ENCODE peak calls at places on chromosomes 2 and 18, in eight cellular contexts. O, E, N, Q, J, K, T and M are unnamed samples.

GRCh38 chr2:209726311-209726710 is 45.3 kb upstream of the UNC80 start:
- DNase-seq in T (no peak), E (no peak), N (no peak), J (no peak), Q (no peak), K (no peak), O (no peak), M (no peak)

GRCh38 chr2:159897081-159897480 is 99.1 kb upstream of the CD302 start:
- DNase-seq in Q (no peak), K (no peak), E (no peak), J (no peak), N (no peak), T (no peak), O (no peak), M (no peak)

GRCh38 chr2:120912101-120912985 is 176.7 kb downstream of the GLI2 start:
- DNase-seq in E (peak; percentile 69), N (peak; percentile 81), Q (peak; percentile 81), T (no peak), K (no peak), O (no peak), J (no peak), M (no peak)

GRCh38 chr2:231936491-231936890 is 10.3 kb upstream of the NPPC start:
- DNase-seq in E (no peak), K (no peak), O (no peak), Q (no peak), T (no peak), N (no peak), J (peak; percentile 31), M (peak; percentile 31)

GRCh38 chr2:76895469-76895868 is 626.7 kb downstream of the LRRTM4 start:
- DNase-seq in O (no peak), T (no peak), Q (no peak), K (no peak), N (no peak), E (no peak), J (no peak), M (no peak)

GRCh38 chr2:231132126-231132525 is 7.3 kb upstream of the HTR2B start:
- DNase-seq in T (no peak), O (no peak), K (no peak), E (no peak), N (no peak), Q (no peak), J (no peak), M (no peak)

GRCh38 chr2:238847841-238848565 is at the start of gene TWIST2:
- DNase-seq in K (no peak), T (no peak), J (peak; percentile 96), Q (peak; percentile 90), O (no peak), N (peak; percentile 38), E (no peak), M (no peak)

GRCh38 chr2:128545829-128546228 is 227.2 kb upstream of the HS6ST1 start:
- DNase-seq in O (no peak), T (no peak), N (peak; percentile 8), Q (no peak), J (no peak), K (no peak), E (no peak), M (no peak)

GRCh38 chr2:137900421-137901141 is 63.7 kb upstream of the HNMT start:
- DNase-seq in J (no peak), O (no peak), E (no peak), T (no peak), K (no peak), N (no peak), Q (no peak), M (no peak)

GRCh38 chr2:65320042-65320711 is 92.5 kb downstream of the ACTR2 start:
- DNase-seq in N (no peak), J (no peak), T (peak; percentile 60), K (no peak), Q (no peak), E (peak; percentile 53), O (peak; percentile 58), M (peak; percentile 48)

GRCh38 chr2:18473241-18473841 is 87.1 kb downstream of the RDH14 start:
- DNase-seq in J (no peak), K (no peak), Q (peak; percentile 30), E (no peak), O (no peak), T (no peak), N (no peak), M (no peak)

GRCh38 chr2:137886432-137886831 is 77.8 kb upstream of the HNMT start:
- DNase-seq in T (no peak), O (no peak), K (no peak), E (peak; percentile 56), Q (no peak), J (no peak), N (no peak), M (no peak)

GRCh38 chr2:136444323-136444722 is 321.0 kb upstream of the THSD7B start:
- DNase-seq in J (no peak), Q (no peak), N (no peak), E (no peak), K (no peak), O (no peak), T (no peak), M (no peak)

GRCh38 chr18:54690198-54690597 is 99.2 kb downstream of the DYNAP start:
- DNase-seq in N (no peak), E (no peak), K (no peak), J (no peak), Q (no peak), O (no peak), T (no peak), M (no peak)

GRCh38 chr2:190451561-190452176 is 43.5 kb downstream of the MFSD6 start:
- DNase-seq in K (no peak), E (no peak), N (no peak), J (no peak), Q (no peak), O (no peak), T (no peak), M (no peak)

GRCh38 chr18:74895686-74896085 is 298.0 kb downstream of the ZNF407 start:
- DNase-seq in K (no peak), T (no peak), Q (no peak), J (no peak), E (no peak), N (no peak), O (no peak), M (no peak)

GRCh38 chr2:234544659-234545611 is 48.1 kb upstream of the ARL4C start:
- DNase-seq in K (peak; percentile 71), N (peak; percentile 75), O (peak; percentile 84), E (peak; percentile 85), J (peak; percentile 95), Q (peak; percentile 36), T (peak; percentile 29), M (peak; percentile 84)

GRCh38 chr2:152847067-152847466 is 128.6 kb downstream of the ARL6IP6 start:
- DNase-seq in N (no peak), J (no peak), O (no peak), T (no peak), E (no peak), Q (no peak), K (no peak), M (no peak)

GRCh38 chr2:6922201-6922656 is 5.0 kb downstream of the RNF144A start:
- DNase-seq in Q (no peak), O (no peak), K (no peak), T (no peak), E (peak; percentile 62), N (no peak), J (no peak), M (no peak)

GRCh38 chr2:143426296-143426695 is 297.1 kb downstream of the ARHGAP15 start:
- DNase-seq in O (no peak), J (no peak), N (no peak), Q (no peak), E (no peak), T (no peak), K (no peak), M (no peak)

GRCh38 chr2:143425896-143426295 is 296.7 kb downstream of the ARHGAP15 start:
- DNase-seq in O (no peak), Q (no peak), J (no peak), T (no peak), E (no peak), K (no peak), N (no peak), M (no peak)

GRCh38 chr2:143417428-143417827 is 288.2 kb downstream of the ARHGAP15 start:
- DNase-seq in T (no peak), K (no peak), N (no peak), J (no peak), E (no peak), Q (no peak), O (no peak), M (no peak)

GRCh38 chr2:143420313-143420712 is 291.1 kb downstream of the ARHGAP15 start:
- DNase-seq in O (no peak), E (no peak), K (no peak), T (no peak), J (no peak), N (no peak), Q (no peak), M (peak; percentile 55)

GRCh38 chr2:143422681-143423080 is 293.5 kb downstream of the ARHGAP15 start:
- DNase-seq in O (no peak), T (no peak), Q (no peak), K (no peak), E (no peak), J (no peak), N (no peak), M (peak; percentile 36)
- TF ChIP-seq CTCF in O (no peak), T (no peak), Q (no peak), K (no peak), E (no peak), J (no peak), N (no peak), M (no peak)

GRCh38 chr18:41939326-41939725 is 15.7 kb upstream of the PIK3C3 start:
- DNase-seq in K (no peak), E (no peak), T (no peak), Q (no peak), J (no peak), N (no peak), O (no peak), M (no peak)

GRCh38 chr18:41940506-41941215 is 14.4 kb upstream of the PIK3C3 start:
- DNase-seq in J (no peak), Q (no peak), K (no peak), N (no peak), O (no peak), T (no peak), E (peak; percentile 9), M (no peak)

GRCh38 chr18:41942254-41942653 is 12.8 kb upstream of the PIK3C3 start:
- DNase-seq in Q (no peak), T (no peak), O (no peak), E (no peak), K (no peak), J (no peak), N (no peak), M (no peak)

GRCh38 chr18:41936471-41937134 is 18.4 kb upstream of the PIK3C3 start:
- DNase-seq in K (no peak), O (peak; percentile 22), N (no peak), E (no peak), Q (no peak), J (no peak), T (no peak), M (no peak)

GRCh38 chr18:41938445-41938844 is 16.6 kb upstream of the PIK3C3 start:
- DNase-seq in J (no peak), O (no peak), Q (no peak), E (no peak), K (no peak), N (no peak), T (no peak), M (no peak)
- TF ChIP-seq CTCF in J (no peak), O (no peak), Q (no peak), E (no peak), K (no peak), N (no peak), T (no peak), M (no peak)

GRCh38 chr18:60215432-60215831 is 157.1 kb downstream of the MC4R start:
- DNase-seq in K (no peak), O (no peak), J (no peak), Q (no peak), T (no peak), E (no peak), N (no peak), M (no peak)
- TF ChIP-seq CTCF in K (no peak), O (no peak), J (no peak), Q (no peak), T (no peak), E (no peak), N (no peak), M (no peak)

GRCh38 chr18:71398530-71398929 is 1109.7 kb downstream of the SOCS6 start:
- DNase-seq in Q (no peak), K (peak; percentile 30), J (no peak), E (peak; percentile 32), N (no peak), T (no peak), O (no peak), M (peak; percentile 15)
- TF ChIP-seq CTCF in Q (no peak), K (peak; percentile 74), J (no peak), E (peak; percentile 28), N (no peak), T (no peak), O (no peak), M (no peak)